ENCODE peak calls at places on chromosomes 3 and 15, in five cellular contexts. Z, K, O, B and G are unnamed samples. For H3K4me1, the result is how much of the 10 kb centered on the place peaks cover.

GRCh38 chr3:110938629-110939028 is 133.0 kb upstream of the NECTIN3 start:
- DNase-seq in Z (no peak), K (no peak), O (no peak), B (no peak), G (no peak)

GRCh38 chr3:141006344-141006743 is 44.8 kb upstream of the SPSB4 start:
- DNase-seq in Z (no peak), K (no peak), O (no peak), B (no peak), G (no peak)

GRCh38 chr3:142215111-142215510 is 10.3 kb downstream of the GK5 start:
- DNase-seq in Z (no peak), K (no peak), O (no peak), B (no peak), G (no peak)

GRCh38 chr3:120145498-120146285 is 51.4 kb upstream of the GSK3B start:
- DNase-seq in Z (no peak), K (no peak), O (no peak), B (no peak), G (no peak)

GRCh38 chr3:116179091-116179490 is 266.2 kb downstream of the LSAMP start:
- DNase-seq in Z (no peak), K (no peak), O (no peak), B (no peak), G (no peak)

GRCh38 chr15:75349851-75350588 is 3.2 kb downstream of the NEIL1 start:
- DNase-seq in Z (no peak), K (no peak), O (peak), B (peak), G (peak)

GRCh38 chr15:80710635-80711553 is 15.8 kb downstream of the ABHD17C start:
- DNase-seq in Z (no peak), K (no peak), O (no peak), B (no peak), G (no peak)

GRCh38 chr3:133161666-133162065 is 123.5 kb downstream of the TMEM108 start:
- DNase-seq in Z (no peak), K (no peak), O (no peak), B (no peak), G (no peak)

GRCh38 chr3:56590814-56591213 is 33.8 kb downstream of the CCDC66 start:
- DNase-seq in Z (no peak), K (no peak), O (no peak), B (no peak), G (no peak)

GRCh38 chr15:50358805-50359204 is 3.8 kb upstream of the GABPB1 start:
- DNase-seq in Z (no peak), K (peak), O (peak), B (peak), G (peak)

GRCh38 chr15:99474041-99474906 is 91.5 kb upstream of the MEF2A start:
- DNase-seq in Z (no peak), K (no peak), O (peak), B (no peak), G (no peak)
- H3K4me1 ChIP-seq in Z (under half), K (under half), O (under half), B (under half), G (under half)

GRCh38 chr3:169769287-169770181 is at the start of gene ACTRT3:
- DNase-seq in Z (peak), K (no peak), O (peak), B (peak), G (peak)

GRCh38 chr3:169772530-169772950 is 656 bp upstream of the MYNN start:
- DNase-seq in Z (peak), K (peak), O (peak), B (peak), G (peak)

GRCh38 chr3:169771651-169772529 is 1.3 kb upstream of the MYNN start:
- DNase-seq in Z (no peak), K (peak), O (peak), B (peak), G (peak)

GRCh38 chr3:169774186-169774585 is 990 bp downstream of the MYNN start:
- DNase-seq in Z (no peak), K (no peak), O (no peak), B (no peak), G (no peak)

GRCh38 chr3:169772951-169773816 is at the start of gene MYNN:
- DNase-seq in Z (peak), K (peak), O (peak), B (peak), G (peak)
- TF ChIP-seq POLR2A in Z (peak), K (peak), O (peak), B (peak), G (peak)

DNA sequence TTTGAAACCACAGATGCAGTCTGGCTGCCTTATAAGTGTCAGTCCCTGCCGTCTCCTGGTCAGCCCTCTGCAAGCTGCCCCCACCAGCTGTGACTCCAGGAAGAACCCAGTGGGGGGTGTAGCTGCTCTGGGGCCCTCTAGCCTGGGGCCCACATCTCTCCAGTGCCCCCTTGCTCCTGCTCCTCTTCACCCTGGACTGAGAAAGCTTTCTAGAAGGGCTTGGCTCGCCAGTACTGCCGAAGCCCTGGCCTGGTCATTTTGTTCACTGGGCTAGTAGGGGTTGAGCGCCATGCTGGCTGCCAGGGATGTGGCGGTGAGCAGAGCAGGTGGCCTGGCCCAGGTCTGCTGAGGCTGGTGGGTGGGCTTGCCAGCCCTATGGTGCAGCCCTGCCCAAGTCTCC is 21.3 kb downstream of the SYNM start:
- DNase-seq in Z (no peak), K (no peak), O (no peak), B (peak), G (no peak)
- H3K4me1 ChIP-seq in Z (under half), K (under half), O (under half), B (under half), G (under half)

GRCh38 chr3:182792901-182793662 is at the start of gene ATP11B:
- DNase-seq in Z (peak), K (peak), O (peak), B (peak), G (peak)
- TF ChIP-seq POLR2A in Z (peak), K (peak), O (peak), B (peak), G (peak)